ENCODE peak calls at places on chromosomes 11 and 22, in nine cellular contexts. B is SJSA1; J is CD8-positive, alpha-beta T cell; A is heart right ventricle; Q is breast epithelium; G is effector memory CD4-positive, alpha-beta T cell; W is CD8-positive, alpha-beta memory T cell; K is astrocyte of the cerebellum; L is cardiac fibroblast. N is an unnamed sample.

GRCh38 chr11:96054870-96055705 is 131.2 kb upstream of the MTMR2 start:
- DNase-seq in B (no peak), J (no peak), A (no peak), Q (no peak), G (no peak), W (no peak), K (no peak), L (peak), N (peak)

GRCh38 chr11:27290261-27290660 is 72.8 kb downstream of the CCDC34 start:
- DNase-seq in B (peak), J (no peak), A (no peak), Q (no peak), G (no peak), W (no peak), K (no peak), L (no peak), N (no peak)

GRCh38 chr11:134566311-134566710 is 154.3 kb upstream of the B3GAT1 start:
- DNase-seq in B (no peak), J (no peak), A (peak), Q (no peak), G (no peak), W (no peak), K (no peak), L (no peak), N (no peak)

GRCh38 chr11:117191680-117192400 is 7.3 kb upstream of the TAGLN start:
- DNase-seq in B (no peak), J (no peak), A (no peak), Q (no peak), G (no peak), W (no peak), K (no peak), L (no peak), N (no peak)

GRCh38 chr11:73291196-73291595 is 16.9 kb upstream of the ARHGEF17 start:
- DNase-seq in B (no peak), J (no peak), A (no peak), Q (no peak), G (no peak), W (no peak), K (no peak), L (no peak), N (no peak)

GRCh38 chr22:50165438-50166123 is 5.0 kb upstream of the PANX2 start:
- DNase-seq in B (no peak), J (no peak), A (no peak), Q (no peak), G (no peak), W (no peak), K (no peak), L (no peak), N (no peak)

GRCh38 chr22:37241351-37242142 is 2.5 kb downstream of the RAC2 start:
- DNase-seq in B (no peak), J (peak), A (no peak), Q (no peak), G (peak), W (peak), K (no peak), L (peak), N (no peak)

GRCh38 chr22:47613606-47614350 is 851.3 kb downstream of the TBC1D22A start:
- DNase-seq in B (no peak), J (no peak), A (no peak), Q (no peak), G (no peak), W (no peak), K (no peak), L (no peak), N (no peak)

GRCh38 chr22:47605886-47606285 is 843.4 kb downstream of the TBC1D22A start:
- DNase-seq in B (no peak), J (no peak), A (no peak), Q (no peak), G (no peak), W (no peak), K (no peak), L (no peak), N (no peak)

GRCh38 chr11:1639102-1639620 is 9.6 kb downstream of the KRTAP5-5 start:
- DNase-seq in B (no peak), J (no peak), A (peak), Q (no peak), G (no peak), W (no peak), K (no peak), L (no peak), N (no peak)

GRCh38 chr11:116310215-116310614 is 462.6 kb downstream of the BUD13 start:
- DNase-seq in B (no peak), J (no peak), A (no peak), Q (no peak), G (no peak), W (no peak), K (peak), L (peak), N (no peak)

GRCh38 chr11:57205046-57205671 is 23.4 kb downstream of the LRRC55 start:
- DNase-seq in B (peak), J (no peak), A (no peak), Q (no peak), G (no peak), W (no peak), K (peak), L (peak), N (peak)

GRCh38 chr22:46054091-46054877 is 77.3 kb upstream of the WNT7B start:
- DNase-seq in B (peak), J (peak), A (peak), Q (peak), G (peak), W (peak), K (no peak), L (peak), N (peak)

GRCh38 chr11:10495464-10495786 is 40.4 kb downstream of the AMPD3 start:
- DNase-seq in B (no peak), J (no peak), A (no peak), Q (peak), G (no peak), W (no peak), K (no peak), L (no peak), N (no peak)

DNA sequence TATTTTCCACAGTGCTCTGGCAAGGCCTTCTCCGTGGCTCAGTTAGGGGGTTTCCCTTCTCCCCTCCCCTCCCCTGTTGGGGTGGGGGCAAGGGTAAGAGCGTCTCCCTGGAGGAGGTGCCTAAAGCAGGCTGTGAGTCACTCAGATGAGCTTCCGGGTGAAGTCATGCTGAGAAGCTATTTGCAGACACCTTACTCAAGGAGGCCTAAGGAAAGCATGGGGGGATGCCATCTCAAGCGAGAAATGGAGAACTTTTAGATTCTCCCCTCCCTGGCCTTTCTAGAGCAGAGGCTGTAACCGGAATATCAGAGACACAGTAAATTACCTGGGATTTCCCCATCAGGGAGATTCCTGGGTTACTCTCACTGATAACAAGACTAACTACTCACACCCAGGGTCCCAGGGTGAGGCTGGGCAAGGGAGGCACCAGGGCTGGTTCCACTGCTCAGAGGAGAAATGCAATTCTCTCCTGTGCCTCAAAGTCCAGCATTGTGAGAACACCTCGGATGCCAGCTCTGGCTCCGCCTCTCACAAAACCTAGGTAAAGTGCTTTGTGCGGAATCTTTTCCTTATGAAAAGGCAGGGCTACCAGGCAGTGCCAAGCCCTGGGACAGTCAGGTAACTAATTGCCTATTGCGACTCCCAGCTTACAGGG is 123.6 kb downstream of the ABTB2 start:
- DNase-seq in B (peak), J (peak), A (no peak), Q (no peak), G (peak), W (peak), K (no peak), L (peak), N (no peak)
- H3K4me3 ChIP-seq in B (no peak), J (no peak), A (no peak), Q (no peak), G (no peak), W (no peak), K (no peak), L (no peak), N (no peak)

GRCh38 chr22:23767303-23767672 is 484 bp downstream of the CHCHD10 start:
- DNase-seq in B (no peak), J (no peak), A (no peak), Q (no peak), G (no peak), W (no peak), K (no peak), L (no peak), N (no peak)

GRCh38 chr22:23762866-23763578 is at the start of gene C22orf15:
- DNase-seq in B (peak), J (peak), A (no peak), Q (no peak), G (no peak), W (no peak), K (no peak), L (peak), N (no peak)

GRCh38 chr22:23764931-23765881 is 2.4 kb downstream of the C22orf15 start:
- DNase-seq in B (no peak), J (no peak), A (no peak), Q (no peak), G (no peak), W (no peak), K (no peak), L (no peak), N (peak)

GRCh38 chr22:23760056-23760455 is 2.7 kb upstream of the C22orf15 start:
- DNase-seq in B (no peak), J (no peak), A (no peak), Q (no peak), G (no peak), W (no peak), K (no peak), L (no peak), N (no peak)

GRCh38 chr22:23763579-23764331 is 965 bp downstream of the C22orf15 start:
- DNase-seq in B (no peak), J (peak), A (no peak), Q (no peak), G (no peak), W (peak), K (no peak), L (no peak), N (no peak)
- H3K4me3 ChIP-seq in B (no peak), J (peak), A (peak), Q (no peak), G (peak), W (peak), K (no peak), L (no peak), N (no peak)

DNA sequence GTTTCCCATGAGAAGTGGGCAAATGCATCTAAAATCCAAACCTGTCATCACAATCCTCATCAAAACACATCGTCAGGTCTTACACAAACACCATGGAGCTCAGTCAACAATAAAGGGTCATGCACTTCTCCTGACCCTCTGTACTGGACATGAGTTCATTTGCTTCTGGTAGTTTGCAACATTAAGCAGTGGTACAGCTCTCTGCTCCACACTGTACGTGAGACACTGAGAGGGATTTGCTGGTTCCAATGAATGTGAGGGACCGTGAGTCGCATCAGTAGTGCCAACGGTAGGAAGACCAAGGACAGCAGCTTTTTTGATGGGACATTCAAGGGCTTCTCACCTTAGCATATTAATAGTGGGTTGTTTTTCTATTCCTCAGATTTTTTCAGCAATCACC is 752.2 kb downstream of the OPCML start:
- DNase-seq in B (no peak), J (no peak), A (no peak), Q (no peak), G (no peak), W (no peak), K (no peak), L (no peak), N (no peak)
- H3K4me3 ChIP-seq in B (no peak), J (no peak), A (no peak), Q (no peak), G (no peak), W (no peak), K (no peak), L (no peak), N (no peak)

GRCh38 chr11:45771942-45772522 is 32.9 kb upstream of the SLC35C1 start:
- DNase-seq in B (peak), J (peak), A (peak), Q (peak), G (peak), W (peak), K (peak), L (peak), N (peak)

GRCh38 chr11:45774023-45774655 is 30.8 kb upstream of the SLC35C1 start:
- DNase-seq in B (no peak), J (no peak), A (no peak), Q (peak), G (no peak), W (no peak), K (no peak), L (no peak), N (no peak)

GRCh38 chr11:45771194-45771941 is 33.6 kb upstream of the SLC35C1 start:
- DNase-seq in B (peak), J (peak), A (peak), Q (peak), G (peak), W (peak), K (peak), L (peak), N (peak)

GRCh38 chr11:45774786-45775185 is 30.2 kb upstream of the SLC35C1 start:
- DNase-seq in B (no peak), J (no peak), A (no peak), Q (no peak), G (no peak), W (no peak), K (no peak), L (no peak), N (no peak)

DNA sequence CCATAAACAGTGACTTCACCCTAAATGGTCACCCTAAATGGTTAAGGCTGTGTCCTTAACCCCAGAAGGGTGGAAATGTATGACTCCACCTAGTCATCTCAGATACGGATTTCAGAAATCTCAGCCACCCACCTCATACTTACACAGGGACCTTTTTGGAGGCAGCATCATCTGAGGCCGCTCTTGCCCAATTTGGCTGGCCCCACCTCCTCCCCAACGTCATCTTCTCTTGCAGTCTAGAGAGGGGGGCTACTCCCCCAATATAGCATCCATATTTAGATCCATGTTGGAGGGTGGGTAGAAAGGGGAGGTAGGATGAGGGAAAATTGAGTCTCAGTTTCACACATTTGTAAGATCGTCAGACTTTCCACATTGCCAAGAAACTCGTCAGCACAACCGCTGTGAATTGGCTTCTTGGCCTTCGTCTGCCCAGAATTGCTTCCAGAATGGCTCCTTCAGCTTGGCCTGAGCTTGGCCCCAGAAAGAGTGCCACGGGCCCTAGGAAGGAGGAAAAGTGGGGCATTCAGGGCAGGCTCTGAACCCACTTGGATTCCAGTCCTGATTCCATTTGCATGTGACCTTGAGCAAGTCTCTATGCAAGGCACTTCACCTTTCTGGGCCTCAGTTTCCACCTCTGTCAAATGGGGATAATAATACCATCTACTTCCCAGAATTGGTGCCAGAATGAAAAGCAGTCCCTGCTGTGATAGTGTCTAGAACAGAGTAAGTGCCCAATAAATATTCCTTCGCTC is 31.5 kb upstream of the SLC35C1 start:
- DNase-seq in B (no peak), J (no peak), A (no peak), Q (no peak), G (no peak), W (no peak), K (no peak), L (no peak), N (no peak)
- H3K4me3 ChIP-seq in B (no peak), J (no peak), A (no peak), Q (no peak), G (no peak), W (no peak), K (no peak), L (no peak), N (no peak)

DNA sequence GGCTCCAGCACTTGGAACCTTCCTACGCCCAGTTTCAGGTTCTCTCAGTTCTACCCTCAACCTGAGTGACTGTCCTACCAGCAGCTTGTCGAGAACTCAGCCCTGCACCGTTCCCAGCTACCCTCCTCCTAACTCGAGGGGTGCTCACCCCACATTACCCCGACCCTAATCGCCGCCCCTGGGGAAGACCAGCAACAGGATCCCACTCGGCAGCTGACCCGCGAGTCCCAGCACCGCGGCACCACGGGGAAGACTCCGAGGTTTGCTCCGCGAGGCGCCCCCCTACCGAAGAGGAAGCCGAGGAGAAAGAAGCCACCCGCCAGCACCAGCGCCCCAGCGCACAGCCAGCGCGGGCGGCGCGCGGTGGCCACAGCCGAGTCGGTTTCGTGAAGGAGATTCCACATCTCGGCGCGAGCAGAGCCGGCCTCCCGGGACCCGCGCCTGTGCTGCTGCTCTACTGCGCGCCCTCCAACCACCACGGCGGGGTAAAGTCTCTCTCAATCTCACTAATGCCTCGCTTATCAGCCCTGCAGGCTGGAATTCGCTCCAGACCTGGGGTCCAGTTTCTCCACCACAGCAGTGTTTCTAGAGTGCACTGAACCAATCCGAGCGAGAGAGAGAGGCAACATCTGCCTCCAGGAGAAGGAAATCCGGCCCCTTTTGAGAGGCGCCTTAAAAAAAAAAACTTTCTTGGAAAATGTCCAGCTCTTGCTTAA is at the start of gene FOLH1:
- DNase-seq in B (peak), J (no peak), A (peak), Q (no peak), G (no peak), W (no peak), K (no peak), L (peak), N (no peak)
- H3K4me3 ChIP-seq in B (no peak), J (no peak), A (peak), Q (peak), G (no peak), W (no peak), K (peak), L (peak), N (no peak)

GRCh38 chr11:68481579-68482240 is 21.2 kb downstream of the PPP6R3 start:
- DNase-seq in B (no peak), J (no peak), A (no peak), Q (no peak), G (no peak), W (no peak), K (no peak), L (no peak), N (no peak)
- H3K4me3 ChIP-seq in B (no peak), J (no peak), A (no peak), Q (no peak), G (no peak), W (no peak), K (no peak), L (no peak), N (no peak)

GRCh38 chr22:41437198-41437597 is 9.4 kb downstream of the TOB2 start:
- DNase-seq in B (no peak), J (no peak), A (no peak), Q (no peak), G (no peak), W (no peak), K (no peak), L (no peak), N (no peak)

GRCh38 chr22:41429946-41430332 is 16.7 kb downstream of the TOB2 start:
- DNase-seq in B (no peak), J (no peak), A (no peak), Q (no peak), G (no peak), W (no peak), K (no peak), L (no peak), N (no peak)

GRCh38 chr22:41436322-41437113 is 10.1 kb downstream of the TOB2 start:
- DNase-seq in B (no peak), J (no peak), A (no peak), Q (no peak), G (no peak), W (no peak), K (no peak), L (no peak), N (no peak)

GRCh38 chr22:41431656-41432055 is 14.9 kb downstream of the TOB2 start:
- DNase-seq in B (no peak), J (no peak), A (no peak), Q (no peak), G (no peak), W (no peak), K (no peak), L (no peak), N (no peak)

GRCh38 chr22:41435560-41435959 is 11.0 kb downstream of the TOB2 start:
- DNase-seq in B (no peak), J (no peak), A (no peak), Q (no peak), G (no peak), W (no peak), K (no peak), L (no peak), N (no peak)
- H3K4me3 ChIP-seq in B (no peak), J (no peak), A (no peak), Q (no peak), G (no peak), W (no peak), K (no peak), L (no peak), N (no peak)

GRCh38 chr22:43956805-43957463 is 1.7 kb downstream of the SAMM50 start:
- DNase-seq in B (no peak), J (no peak), A (peak), Q (no peak), G (no peak), W (no peak), K (no peak), L (peak), N (no peak)
- H3K4me3 ChIP-seq in B (no peak), J (no peak), A (peak), Q (peak), G (no peak), W (no peak), K (peak), L (no peak), N (peak)